ENCODE peak calls at places on chromosomes 4 and X, in eight cellular contexts. I is heart left ventricle; N is pancreas; U is A549; D is upper lobe of right lung; X is SK-N-SH; Q is CD8-positive, alpha-beta T cell; T is lung. E is an unnamed sample.

GRCh38 chrX:123310112-123310511 is 126.0 kb downstream of the GRIA3 start:
- DNase-seq in I (no peak), N (peak; percentile 1), U (no peak), D (no peak), X (no peak), Q (no peak), T (no peak), E (no peak)

GRCh38 chrX:63508668-63509067 is 157.5 kb upstream of the SPIN4 start:
- DNase-seq in I (no peak), N (no peak), U (no peak), D (no peak), X (no peak), Q (no peak), T (no peak), E (no peak)

GRCh38 chr4:137203601-137204000 is 328.7 kb downstream of the PCDH18 start:
- DNase-seq in I (no peak), N (no peak), U (no peak), D (no peak), X (no peak), Q (no peak), T (no peak), E (no peak)

GRCh38 chr4:132646186-132646585 is 502.9 kb upstream of the PCDH10 start:
- DNase-seq in I (no peak), N (no peak), U (no peak), D (no peak), X (no peak), Q (no peak), T (no peak), E (no peak)

GRCh38 chr4:138831943-138832342 is 183.6 kb upstream of the NOCT start:
- DNase-seq in I (no peak), N (no peak), U (peak; percentile 4), D (no peak), X (no peak), Q (no peak), T (no peak), E (no peak)

GRCh38 chr4:38069271-38069760 is 109.1 kb downstream of the PTTG2 start:
- DNase-seq in I (no peak), N (peak; percentile 83), U (peak; percentile 71), D (no peak), X (peak; percentile 53), Q (no peak), T (peak; percentile 44), E (no peak)

GRCh38 chrX:1152090-1152489 is 60.4 kb downstream of the CRLF2 start:
- DNase-seq in I (no peak), N (no peak), U (no peak), D (no peak), X (no peak), Q (no peak), T (no peak), E (no peak)

GRCh38 chr4:108172780-108173598 is 4.3 kb upstream of the LEF1 start:
- DNase-seq in I (peak; percentile 67), N (no peak), U (no peak), D (peak; percentile 73), X (peak; percentile 83), Q (peak; percentile 64), T (no peak), E (no peak)

GRCh38 chr4:174496631-174497442 is 25.5 kb downstream of the HPGD start:
- DNase-seq in I (no peak), N (no peak), U (peak; percentile 37), D (no peak), X (no peak), Q (no peak), T (no peak), E (no peak)

DNA sequence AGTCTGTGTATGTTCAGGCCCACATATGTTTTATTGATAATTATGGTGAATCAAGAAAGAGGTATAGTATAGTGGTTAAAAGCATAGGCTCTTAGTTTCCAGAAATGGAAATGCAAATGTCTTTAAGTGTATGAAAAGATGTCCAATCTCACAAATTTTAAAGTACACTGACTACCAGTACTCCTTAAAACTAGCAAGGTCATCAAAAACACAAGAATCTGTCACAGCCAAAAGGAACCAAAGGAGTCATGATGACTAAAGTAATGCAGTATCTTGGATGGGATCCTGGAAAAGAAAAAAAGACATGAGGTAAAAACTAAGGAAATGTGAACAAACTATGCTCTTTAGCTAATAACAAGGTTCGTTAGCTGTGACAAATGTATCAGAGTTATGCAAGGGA is 659 bp upstream of the RBM41 start:
- DNase-seq in I (no peak), N (no peak), U (no peak), D (no peak), X (no peak), Q (no peak), T (no peak), E (no peak)
- H3K4me3 ChIP-seq in I (no peak overlapping the region), N (peak overlapping the region; percentile 57), U (no peak overlapping the region), D (peak overlapping the region; percentile 65), X (peak overlapping the region; percentile 64), Q (peak overlapping the region; percentile 70), T (no peak overlapping the region), E (peak overlapping the region; percentile 73)

GRCh38 chr4:146041139-146042004 is 102.7 kb upstream of the ZNF827 start:
- DNase-seq in I (no peak), N (no peak), U (no peak), D (no peak), X (no peak), Q (no peak), T (no peak), E (no peak)

GRCh38 chr4:146040623-146041022 is 102.0 kb upstream of the ZNF827 start:
- DNase-seq in I (no peak), N (no peak), U (no peak), D (no peak), X (no peak), Q (no peak), T (no peak), E (no peak)
- TF ChIP-seq CTCF in I (no peak), N (no peak), U (no peak), D (no peak), X (no peak), Q (no peak), T (no peak), E (no peak)

GRCh38 chr4:121938282-121939092 is 13.4 kb downstream of the TRPC3 start:
- DNase-seq in I (no peak), N (no peak), U (no peak), D (no peak), X (no peak), Q (no peak), T (no peak), E (no peak)
- H3K4me1 ChIP-seq in I (no peaks in the 10 kb centered on the region), N (no peaks in the 10 kb centered on the region), U (no peaks in the 10 kb centered on the region), D (no peaks in the 10 kb centered on the region), X (no peaks in the 10 kb centered on the region), Q (no peaks in the 10 kb centered on the region), T (no peaks in the 10 kb centered on the region), E (no peaks in the 10 kb centered on the region)

GRCh38 chrX:71496476-71496875 is 36.4 kb upstream of the OGT start:
- DNase-seq in I (no peak), N (no peak), U (no peak), D (no peak), X (no peak), Q (no peak), T (no peak), E (no peak)

GRCh38 chrX:71492086-71493065 is 40.5 kb upstream of the OGT start:
- DNase-seq in I (peak; percentile 77), N (peak; percentile 23), U (peak; percentile 50), D (peak; percentile 77), X (peak; percentile 15), Q (peak; percentile 7), T (peak; percentile 40), E (peak; percentile 25)

GRCh38 chrX:71489540-71489939 is 43.4 kb upstream of the OGT start:
- DNase-seq in I (no peak), N (no peak), U (no peak), D (no peak), X (no peak), Q (no peak), T (no peak), E (no peak)

GRCh38 chrX:71487814-71488213 is 45.1 kb upstream of the OGT start:
- DNase-seq in I (no peak), N (no peak), U (no peak), D (no peak), X (no peak), Q (no peak), T (no peak), E (no peak)

GRCh38 chrX:71493111-71493613 is 39.7 kb upstream of the OGT start:
- DNase-seq in I (no peak), N (peak; percentile 2), U (no peak), D (no peak), X (no peak), Q (no peak), T (peak; percentile 31), E (peak; percentile 37)
- H3K4me3 ChIP-seq in I (peak overlapping the region; percentile 36), N (peak overlapping the region; percentile 45), U (peak overlapping the region; percentile 43), D (peak overlapping the region; percentile 62), X (no peak overlapping the region), Q (peak overlapping the region; percentile 80), T (no peak overlapping the region), E (peak overlapping the region; percentile 63)

GRCh38 chr4:81504685-81505598 is 33.2 kb upstream of the RASGEF1B start:
- DNase-seq in I (peak; percentile 75), N (no peak), U (no peak), D (peak; percentile 84), X (no peak), Q (peak; percentile 34), T (peak; percentile 70), E (peak; percentile 86)
- TF ChIP-seq CTCF in I (no peak), N (no peak), U (no peak), D (peak; percentile 9), X (no peak), Q (no peak), T (no peak), E (no peak)

E was measured in tibial artery.